ENCODE peak calls at places on chromosome 6, in five cellular contexts. One of them, this sample, is unnamed.

GRCh38 chr6:168908166-168908565 is 345.5 kb downstream of the THBS2 start:
- DNase-seq in CD8-positive, alpha-beta memory T cell: no peak
- DNase-seq in upper lobe of left lung: no peak
- DNase-seq in GM23338: no peak
- DNase-seq in neural progenitor cell: no peak
- DNase-seq in this sample: no peak

GRCh38 chr6:112153926-112154621 is 66.7 kb downstream of the FAM229B start:
- DNase-seq in CD8-positive, alpha-beta memory T cell: no peak
- DNase-seq in upper lobe of left lung: no peak
- DNase-seq in neural progenitor cell: no peak
- DNase-seq in GM23338: no peak
- DNase-seq in this sample: no peak

GRCh38 chr6:28811873-28812272 is 111.9 kb downstream of the TRIM27 start:
- DNase-seq in GM23338: peak; percentile 56
- DNase-seq in CD8-positive, alpha-beta memory T cell: no peak
- DNase-seq in neural progenitor cell: peak; percentile 44
- DNase-seq in upper lobe of left lung: no peak
- DNase-seq in this sample: no peak

GRCh38 chr6:51098801-51099200 is 280.1 kb downstream of the TFAP2B start:
- DNase-seq in GM23338: no peak
- DNase-seq in neural progenitor cell: no peak
- DNase-seq in CD8-positive, alpha-beta memory T cell: no peak
- DNase-seq in upper lobe of left lung: no peak
- DNase-seq in this sample: no peak

GRCh38 chr6:112365952-112366351 is 18.8 kb downstream of the RFPL4B start:
- DNase-seq in neural progenitor cell: no peak
- DNase-seq in CD8-positive, alpha-beta memory T cell: no peak
- DNase-seq in upper lobe of left lung: peak; percentile 71
- DNase-seq in GM23338: no peak
- DNase-seq in this sample: no peak

GRCh38 chr6:108653864-108654402 is 93.2 kb downstream of the FOXO3 start:
- DNase-seq in upper lobe of left lung: no peak
- DNase-seq in neural progenitor cell: no peak
- DNase-seq in CD8-positive, alpha-beta memory T cell: no peak
- DNase-seq in GM23338: no peak
- DNase-seq in this sample: no peak

GRCh38 chr6:11241793-11242201 is 9.3 kb upstream of the NEDD9 start:
- DNase-seq in GM23338: peak; percentile 89
- DNase-seq in CD8-positive, alpha-beta memory T cell: no peak
- DNase-seq in neural progenitor cell: peak; percentile 90
- DNase-seq in upper lobe of left lung: peak; percentile 95
- DNase-seq in this sample: no peak

GRCh38 chr6:125808060-125808459 is 17.3 kb downstream of the NCOA7 start:
- DNase-seq in CD8-positive, alpha-beta memory T cell: no peak
- DNase-seq in neural progenitor cell: no peak
- DNase-seq in upper lobe of left lung: no peak
- DNase-seq in GM23338: peak; percentile 43
- DNase-seq in this sample: no peak

GRCh38 chr6:16758163-16758975 is 2.9 kb downstream of the ATXN1 start:
- DNase-seq in CD8-positive, alpha-beta memory T cell: no peak
- DNase-seq in upper lobe of left lung: no peak
- DNase-seq in neural progenitor cell: peak; percentile 78
- DNase-seq in GM23338: peak; percentile 51
- DNase-seq in this sample: no peak

GRCh38 chr6:127459231-127459641 is at the start of gene KIAA0408:
- DNase-seq in GM23338: peak; percentile 72
- DNase-seq in neural progenitor cell: peak; percentile 79
- DNase-seq in upper lobe of left lung: no peak
- DNase-seq in CD8-positive, alpha-beta memory T cell: no peak
- DNase-seq in this sample: no peak

GRCh38 chr6:52964318-52964717 is 30.8 kb downstream of the GSTA4 start:
- DNase-seq in GM23338: no peak
- DNase-seq in upper lobe of left lung: no peak
- DNase-seq in CD8-positive, alpha-beta memory T cell: no peak
- DNase-seq in neural progenitor cell: no peak
- DNase-seq in this sample: no peak

GRCh38 chr6:119626884-119627619 is 277.5 kb upstream of the MAN1A1 start:
- DNase-seq in CD8-positive, alpha-beta memory T cell: no peak
- DNase-seq in upper lobe of left lung: no peak
- DNase-seq in neural progenitor cell: no peak
- DNase-seq in GM23338: no peak
- DNase-seq in this sample: no peak

DNA sequence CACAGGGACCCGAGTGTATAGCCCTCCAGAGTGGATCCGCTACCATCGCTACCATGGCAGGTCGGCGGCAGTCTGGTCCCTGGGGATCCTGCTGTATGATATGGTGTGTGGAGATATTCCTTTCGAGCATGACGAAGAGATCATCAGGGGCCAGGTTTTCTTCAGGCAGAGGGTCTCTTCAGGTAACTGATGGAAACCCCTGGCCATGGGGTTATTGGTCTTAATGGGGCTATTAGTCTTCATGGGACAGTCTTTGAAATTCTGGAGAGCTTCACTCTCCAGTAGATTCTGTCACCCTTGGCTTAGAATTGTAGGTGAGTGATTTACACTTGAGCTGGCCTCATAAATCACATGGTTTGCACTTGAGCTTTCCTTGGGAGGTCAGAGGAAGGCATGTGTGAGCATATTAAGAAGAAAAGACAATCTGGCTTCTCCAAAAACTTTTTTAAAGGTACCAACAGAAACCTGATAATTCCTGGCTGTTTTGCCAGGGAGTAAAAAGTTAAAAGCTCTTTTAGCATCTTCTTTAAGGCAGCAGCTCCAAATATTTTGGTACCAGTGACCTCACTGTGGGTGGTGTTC is 3.1 kb downstream of the PIM1 start:
- DNase-seq in upper lobe of left lung: no peak
- DNase-seq in CD8-positive, alpha-beta memory T cell: no peak
- DNase-seq in GM23338: no peak
- DNase-seq in neural progenitor cell: no peak
- DNase-seq in this sample: no peak
- H3K4me3 ChIP-seq in upper lobe of left lung: no peak overlapping the region
- H3K4me3 ChIP-seq in CD8-positive, alpha-beta memory T cell: peak overlapping the region; percentile 68
- H3K4me3 ChIP-seq in GM23338: peak overlapping the region; percentile 64
- H3K4me3 ChIP-seq in neural progenitor cell: no peak overlapping the region
- H3K4me3 ChIP-seq in this sample: no peak overlapping the region

DNA sequence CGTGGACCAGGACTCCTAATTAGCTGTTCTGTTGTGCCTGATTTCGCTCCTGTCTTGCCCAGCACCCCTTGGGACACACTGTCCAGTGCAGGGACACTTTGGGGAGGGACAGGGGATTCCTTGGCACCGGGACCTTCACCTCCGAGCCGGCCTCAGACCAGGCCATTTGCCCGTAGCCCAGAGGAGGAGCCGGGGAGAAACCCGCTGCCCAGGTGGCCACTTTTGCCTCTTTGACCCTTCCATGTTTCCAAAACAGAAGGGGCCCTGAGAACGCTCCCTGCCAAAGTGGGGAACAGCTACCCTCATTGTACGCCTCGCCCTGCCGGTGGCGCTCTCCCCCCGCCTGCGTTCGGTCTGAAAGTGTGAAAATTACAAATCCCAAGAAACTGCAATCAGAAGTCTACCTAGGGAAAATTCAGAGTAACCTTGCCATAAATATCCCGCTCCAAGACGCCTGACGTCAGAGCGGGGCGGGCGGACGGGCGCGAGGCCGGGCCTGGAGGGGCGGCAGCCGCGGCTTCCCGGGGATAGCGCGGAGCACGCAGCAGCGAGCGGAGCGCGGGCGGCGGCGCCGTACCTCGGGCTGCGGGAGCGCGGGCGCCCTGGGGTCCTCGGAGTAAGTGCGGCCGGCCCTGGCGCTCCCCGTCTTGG is at the start of gene DAAM2:
- DNase-seq in GM23338: peak; percentile 66
- DNase-seq in neural progenitor cell: peak; percentile 70
- DNase-seq in upper lobe of left lung: peak; percentile 94
- DNase-seq in CD8-positive, alpha-beta memory T cell: no peak
- DNase-seq in this sample: no peak
- H3K4me3 ChIP-seq in GM23338: peak within 1 kb of the TSS; percentile 63
- H3K4me3 ChIP-seq in neural progenitor cell: peak within 1 kb of the TSS; percentile 62
- H3K4me3 ChIP-seq in upper lobe of left lung: peak within 1 kb of the TSS; percentile 55
- H3K4me3 ChIP-seq in CD8-positive, alpha-beta memory T cell: no peak within 1 kb of the TSS
- H3K4me3 ChIP-seq in this sample: peak within 1 kb of the TSS; percentile 18

GRCh38 chr6:33081098-33081824 is 5.5 kb downstream of the HLA-DPB1 start:
- DNase-seq in GM23338: peak; percentile 21
- DNase-seq in CD8-positive, alpha-beta memory T cell: no peak
- DNase-seq in upper lobe of left lung: no peak
- DNase-seq in neural progenitor cell: peak; percentile 15
- DNase-seq in this sample: no peak
- H3K4me3 ChIP-seq in GM23338: peak overlapping the region; percentile 58
- H3K4me3 ChIP-seq in CD8-positive, alpha-beta memory T cell: no peak overlapping the region
- H3K4me3 ChIP-seq in upper lobe of left lung: peak overlapping the region; percentile 39
- H3K4me3 ChIP-seq in neural progenitor cell: peak overlapping the region; percentile 51
- H3K4me3 ChIP-seq in this sample: no peak overlapping the region

DNA sequence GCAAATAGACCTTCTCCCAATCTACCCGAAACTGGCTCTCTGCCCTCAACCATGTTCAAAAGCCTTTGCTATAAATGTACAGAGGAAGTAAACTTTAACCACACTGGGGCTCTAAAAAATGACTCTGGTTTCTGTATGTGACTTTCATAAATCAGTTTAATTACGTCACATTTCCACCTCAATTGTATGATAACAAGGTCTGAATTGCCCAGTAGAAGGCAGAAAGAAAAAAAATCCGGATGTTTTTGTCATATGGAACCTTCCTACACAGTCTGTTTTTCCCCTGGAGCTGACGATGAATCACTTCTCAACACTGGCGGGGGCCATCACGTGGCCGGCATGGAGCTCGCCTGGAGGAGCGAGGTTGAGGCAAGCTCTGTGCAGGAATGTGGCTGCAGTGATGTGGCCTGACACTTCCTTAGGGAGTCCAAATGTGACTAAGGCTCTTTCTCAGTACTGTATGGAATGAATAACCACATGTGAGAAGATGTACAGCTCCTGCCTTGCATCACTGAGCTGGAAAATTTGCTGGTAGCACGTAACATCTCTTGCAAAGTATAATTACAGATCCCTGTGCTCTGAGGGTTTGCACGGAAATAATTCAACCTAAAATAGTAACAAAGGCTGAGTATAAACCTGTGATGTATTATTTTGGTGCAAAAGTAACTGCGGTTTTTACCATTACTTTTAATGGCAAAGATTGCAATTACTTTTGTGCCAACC is 58.5 kb upstream of the SNX9 start:
- DNase-seq in GM23338: no peak
- DNase-seq in upper lobe of left lung: peak; percentile 87
- DNase-seq in neural progenitor cell: peak; percentile 15
- DNase-seq in CD8-positive, alpha-beta memory T cell: peak; percentile 76
- DNase-seq in this sample: peak; percentile 84
- H3K4me3 ChIP-seq in GM23338: no peak overlapping the region
- H3K4me3 ChIP-seq in upper lobe of left lung: no peak overlapping the region
- H3K4me3 ChIP-seq in neural progenitor cell: no peak overlapping the region
- H3K4me3 ChIP-seq in CD8-positive, alpha-beta memory T cell: peak overlapping the region; percentile 23
- H3K4me3 ChIP-seq in this sample: peak overlapping the region; percentile 26

DNA sequence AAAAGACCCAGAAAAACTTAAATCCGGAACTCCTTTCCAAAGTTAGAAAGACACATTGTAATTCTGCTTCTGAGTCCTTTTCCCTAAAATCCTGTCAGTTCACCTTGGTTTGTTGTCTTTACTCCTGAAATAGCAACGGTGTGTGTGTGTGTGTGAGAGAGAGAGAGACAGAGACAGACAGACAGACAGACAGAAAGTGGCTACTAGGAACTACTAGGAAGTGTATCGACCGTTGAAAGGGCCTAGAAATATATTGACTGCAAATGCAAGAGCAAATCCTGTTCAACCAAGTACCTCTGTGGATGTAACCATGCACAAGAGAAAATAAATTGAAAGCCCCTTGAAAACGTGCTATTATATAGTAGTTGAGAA is 100.0 kb upstream of the MLIP start:
- DNase-seq in neural progenitor cell: no peak
- DNase-seq in GM23338: no peak
- DNase-seq in CD8-positive, alpha-beta memory T cell: no peak
- DNase-seq in upper lobe of left lung: no peak
- DNase-seq in this sample: no peak
- H3K4me3 ChIP-seq in neural progenitor cell: no peak overlapping the region
- H3K4me3 ChIP-seq in GM23338: no peak overlapping the region
- H3K4me3 ChIP-seq in CD8-positive, alpha-beta memory T cell: no peak overlapping the region
- H3K4me3 ChIP-seq in upper lobe of left lung: no peak overlapping the region
- H3K4me3 ChIP-seq in this sample: no peak overlapping the region

GRCh38 chr6:164108869-164109769 is 694.6 kb downstream of the QKI start:
- DNase-seq in upper lobe of left lung: peak; percentile 49
- DNase-seq in CD8-positive, alpha-beta memory T cell: no peak
- DNase-seq in GM23338: no peak
- DNase-seq in neural progenitor cell: no peak
- DNase-seq in this sample: no peak
- H3K4me3 ChIP-seq in upper lobe of left lung: no peak overlapping the region
- H3K4me3 ChIP-seq in CD8-positive, alpha-beta memory T cell: no peak overlapping the region
- H3K4me3 ChIP-seq in GM23338: no peak overlapping the region
- H3K4me3 ChIP-seq in neural progenitor cell: no peak overlapping the region
- H3K4me3 ChIP-seq in this sample: no peak overlapping the region

GRCh38 chr6:76876922-76877553 is 586.3 kb downstream of the HTR1B start:
- DNase-seq in upper lobe of left lung: peak; percentile 35
- DNase-seq in neural progenitor cell: peak; percentile 90
- DNase-seq in CD8-positive, alpha-beta memory T cell: no peak
- DNase-seq in GM23338: peak; percentile 96
- DNase-seq in this sample: peak; percentile 32
- H3K4me3 ChIP-seq in upper lobe of left lung: no peak overlapping the region
- H3K4me3 ChIP-seq in neural progenitor cell: peak overlapping the region; percentile 31
- H3K4me3 ChIP-seq in CD8-positive, alpha-beta memory T cell: no peak overlapping the region
- H3K4me3 ChIP-seq in GM23338: no peak overlapping the region
- H3K4me3 ChIP-seq in this sample: no peak overlapping the region

GRCh38 chr6:31614674-31615578 is at the start of gene AIF1:
- DNase-seq in upper lobe of left lung: no peak
- DNase-seq in neural progenitor cell: no peak
- DNase-seq in GM23338: no peak
- DNase-seq in CD8-positive, alpha-beta memory T cell: no peak
- DNase-seq in this sample: no peak

GRCh38 chr6:31614075-31614619 is 887 bp upstream of the AIF1 start:
- DNase-seq in neural progenitor cell: no peak
- DNase-seq in GM23338: no peak
- DNase-seq in upper lobe of left lung: no peak
- DNase-seq in CD8-positive, alpha-beta memory T cell: no peak
- DNase-seq in this sample: no peak

GRCh38 chr6:31617010-31617409 is 2.0 kb downstream of the AIF1 start:
- DNase-seq in neural progenitor cell: no peak
- DNase-seq in GM23338: no peak
- DNase-seq in CD8-positive, alpha-beta memory T cell: no peak
- DNase-seq in upper lobe of left lung: no peak
- DNase-seq in this sample: no peak

GRCh38 chr6:31619805-31620585 is 520 bp upstream of the PRRC2A start:
- DNase-seq in CD8-positive, alpha-beta memory T cell: peak; percentile 95
- DNase-seq in neural progenitor cell: peak; percentile 100
- DNase-seq in upper lobe of left lung: peak; percentile 96
- DNase-seq in GM23338: peak; percentile 99
- DNase-seq in this sample: peak; percentile 99

GRCh38 chr6:31615748-31616147 is 714 bp downstream of the AIF1 start:
- DNase-seq in upper lobe of left lung: no peak
- DNase-seq in neural progenitor cell: no peak
- DNase-seq in GM23338: peak; percentile 38
- DNase-seq in CD8-positive, alpha-beta memory T cell: no peak
- DNase-seq in this sample: peak; percentile 85
- H3K4me3 ChIP-seq in upper lobe of left lung: no peak overlapping the region
- H3K4me3 ChIP-seq in neural progenitor cell: no peak overlapping the region
- H3K4me3 ChIP-seq in GM23338: peak overlapping the region; percentile 35
- H3K4me3 ChIP-seq in CD8-positive, alpha-beta memory T cell: peak overlapping the region; percentile 67
- H3K4me3 ChIP-seq in this sample: peak overlapping the region; percentile 85

DNA sequence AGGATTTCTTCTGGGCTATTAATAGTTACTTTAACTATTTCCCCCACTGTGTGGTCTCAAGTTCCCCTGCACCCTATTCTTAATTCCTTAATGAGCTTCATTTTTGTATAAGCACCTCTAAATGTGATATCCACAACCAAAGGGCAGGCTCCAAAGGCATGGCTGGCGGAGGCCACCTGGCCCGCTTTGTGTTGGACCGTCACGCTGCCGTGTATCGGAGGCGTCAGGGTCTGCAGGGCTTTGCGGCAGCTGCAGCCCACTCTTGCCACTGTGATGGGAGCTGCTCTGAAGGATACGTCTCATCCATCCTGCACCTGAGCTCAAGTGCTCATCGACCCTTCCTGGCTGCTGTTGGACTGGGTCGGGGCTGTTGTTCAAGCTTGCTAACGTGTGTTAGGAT is 177.6 kb downstream of the ARID1B start:
- DNase-seq in CD8-positive, alpha-beta memory T cell: no peak
- DNase-seq in GM23338: no peak
- DNase-seq in neural progenitor cell: no peak
- DNase-seq in upper lobe of left lung: peak; percentile 66
- DNase-seq in this sample: no peak
- H3K4me3 ChIP-seq in CD8-positive, alpha-beta memory T cell: no peak overlapping the region
- H3K4me3 ChIP-seq in GM23338: no peak overlapping the region
- H3K4me3 ChIP-seq in neural progenitor cell: no peak overlapping the region
- H3K4me3 ChIP-seq in upper lobe of left lung: no peak overlapping the region
- H3K4me3 ChIP-seq in this sample: no peak overlapping the region